ENCODE peak calls at places on chromosomes 16 and 17, in six cellular contexts. Q, R, H, C, D and M are unnamed samples.

GRCh38 chr16:85628651-85629050 is 15.5 kb downstream of the GSE1 start:
- DNase-seq in H (no peak), Q (no peak), C (no peak), D (no peak), R (no peak), M (no peak)

GRCh38 chr16:15682105-15682570 is 32.1 kb downstream of the NDE1 start:
- DNase-seq in C (peak), R (peak), Q (no peak), D (peak), H (peak), M (peak)

GRCh38 chr17:74704536-74704935 is 8.2 kb downstream of the CD300LF start:
- DNase-seq in Q (no peak), D (no peak), C (no peak), R (no peak), H (no peak), M (no peak)

GRCh38 chr16:85151603-85152413 is 39.5 kb upstream of the CIBAR2 start:
- DNase-seq in Q (peak), D (peak), H (peak), C (peak), R (peak), M (peak)

GRCh38 chr17:64442550-64442971 is 6.4 kb upstream of the MILR1 start:
- DNase-seq in R (no peak), H (no peak), Q (no peak), C (no peak), D (no peak), M (no peak)

GRCh38 chr17:5942687-5943086 is 127.5 kb upstream of the WSCD1 start:
- DNase-seq in R (no peak), Q (no peak), C (no peak), D (no peak), H (no peak), M (no peak)

GRCh38 chr16:17237350-17237944 is 233.3 kb downstream of the XYLT1 start:
- DNase-seq in H (no peak), C (no peak), Q (no peak), R (no peak), D (no peak), M (no peak)

GRCh38 chr17:61701978-61702377 is 111.0 kb upstream of the NACA2 start:
- DNase-seq in C (no peak), R (no peak), D (no peak), Q (no peak), H (no peak), M (no peak)

GRCh38 chr17:82388223-82388921 is 16.8 kb downstream of the UTS2R start:
- DNase-seq in D (no peak), R (no peak), Q (no peak), C (peak), H (peak), M (peak)

GRCh38 chr17:34580685-34581445 is 1.5 kb downstream of the TMEM132E start:
- DNase-seq in H (no peak), C (no peak), R (no peak), D (no peak), Q (no peak), M (peak)

GRCh38 chr16:78686601-78687000 is 587.1 kb downstream of the WWOX start:
- DNase-seq in C (no peak), D (no peak), H (no peak), Q (no peak), R (peak), M (no peak)

GRCh38 chr17:82303944-82304808 is 13.2 kb downstream of the CD7 start:
- DNase-seq in R (no peak), H (no peak), C (no peak), Q (peak), D (no peak), M (no peak)

GRCh38 chr16:14196011-14196410 is 124.9 kb downstream of the MRTFB start:
- DNase-seq in H (peak), C (no peak), R (no peak), Q (no peak), D (no peak), M (no peak)

GRCh38 chr17:43579570-43580140 is 33.5 kb upstream of the ETV4 start:
- DNase-seq in Q (no peak), C (peak), D (peak), H (no peak), R (no peak), M (peak)

GRCh38 chr16:85523602-85524364 is 89.3 kb upstream of the GSE1 start:
- DNase-seq in C (peak), Q (peak), H (no peak), R (no peak), D (no peak), M (no peak)

GRCh38 chr17:40097087-40097486 is 3.3 kb downstream of the NR1D1 start:
- DNase-seq in H (no peak), D (no peak), Q (no peak), R (no peak), C (no peak), M (no peak)

GRCh38 chr17:40099627-40100418 is 566 bp downstream of the NR1D1 start:
- DNase-seq in R (peak), Q (no peak), H (peak), D (no peak), C (no peak), M (peak)

GRCh38 chr17:40095944-40096791 is 4.2 kb downstream of the NR1D1 start:
- DNase-seq in R (peak), Q (no peak), C (peak), D (no peak), H (no peak), M (peak)

GRCh38 chr17:40098846-40099626 is 1.4 kb downstream of the NR1D1 start:
- DNase-seq in H (peak), C (peak), Q (peak), D (peak), R (peak), M (peak)

GRCh38 chr17:40097931-40098845 is 2.2 kb downstream of the NR1D1 start:
- DNase-seq in D (no peak), C (peak), H (peak), Q (peak), R (peak), M (peak)
- H3K4me3 ChIP-seq in D (peak), C (peak), H (peak), Q (peak), R (peak), M (peak)

GRCh38 chr17:69960755-69961154 is 114.3 kb upstream of the KCNJ16 start:
- DNase-seq in C (no peak), H (peak), D (no peak), R (peak), Q (peak), M (no peak)

GRCh38 chr17:69954241-69954933 is 120.6 kb upstream of the KCNJ16 start:
- DNase-seq in Q (no peak), C (no peak), R (no peak), D (no peak), H (no peak), M (no peak)

GRCh38 chr17:69961488-69962145 is 113.4 kb upstream of the KCNJ16 start:
- DNase-seq in R (no peak), Q (no peak), C (no peak), D (peak), H (peak), M (no peak)

DNA sequence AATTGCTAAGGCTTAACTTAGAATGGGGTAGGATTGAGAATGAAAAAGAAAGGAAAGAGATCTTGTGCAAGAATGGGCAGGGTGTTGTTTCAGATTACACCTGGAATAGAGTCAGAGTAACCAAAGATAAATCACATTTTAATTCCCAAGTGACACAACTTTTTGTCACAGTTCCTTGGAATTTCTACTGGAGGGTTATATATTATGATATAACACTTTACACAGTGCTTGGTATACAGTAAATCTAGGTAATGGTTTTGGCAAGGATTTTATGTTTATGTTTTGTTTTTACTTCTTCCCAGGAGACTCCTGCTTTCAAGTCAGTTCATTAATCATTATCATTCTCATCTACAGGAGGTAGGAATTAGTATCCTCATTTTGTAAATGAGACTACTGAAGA is 115.7 kb upstream of the KCNJ16 start:
- DNase-seq in D (no peak), H (no peak), Q (no peak), C (no peak), R (no peak), M (no peak)
- H3K4me3 ChIP-seq in D (no peak), H (no peak), Q (no peak), C (no peak), R (no peak), M (no peak)

DNA sequence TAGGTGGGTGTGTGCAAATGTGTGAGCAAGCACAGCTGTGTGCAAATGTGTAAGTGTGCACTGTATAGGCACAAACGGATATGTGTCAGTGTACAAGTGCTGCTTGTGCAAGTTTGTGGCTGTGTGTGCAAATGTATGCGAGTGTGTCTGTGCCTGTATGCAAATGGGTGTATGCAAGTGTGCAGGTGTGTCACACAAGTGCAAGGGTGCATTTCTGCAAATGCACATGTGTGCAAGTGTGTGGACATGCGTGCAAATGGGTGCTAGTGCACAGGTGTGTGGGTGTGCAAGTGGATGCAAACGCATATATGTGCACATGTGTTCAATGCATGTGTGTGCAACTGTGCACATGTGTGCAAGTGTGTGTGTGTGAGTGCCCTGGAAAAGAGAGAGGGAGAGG is 76.5 kb upstream of the TNRC6C start:
- DNase-seq in C (no peak), Q (peak), D (no peak), R (no peak), H (no peak), M (no peak)
- H3K4me3 ChIP-seq in C (no peak), Q (no peak), D (no peak), R (no peak), H (no peak), M (no peak)

GRCh38 chr17:77449908-77450741 is 309.4 kb downstream of the SEC14L1 start:
- DNase-seq in C (peak), D (no peak), H (peak), R (peak), Q (peak), M (peak)

GRCh38 chr17:77453613-77454559 is 313.1 kb downstream of the SEC14L1 start:
- DNase-seq in Q (peak), H (no peak), C (no peak), D (no peak), R (no peak), M (no peak)

GRCh38 chr17:77450742-77451270 is 310.0 kb downstream of the SEC14L1 start:
- DNase-seq in D (no peak), Q (no peak), R (no peak), C (no peak), H (no peak), M (no peak)

GRCh38 chr17:77451271-77451893 is 310.6 kb downstream of the SEC14L1 start:
- DNase-seq in C (peak), R (peak), Q (peak), D (no peak), H (peak), M (peak)

DNA sequence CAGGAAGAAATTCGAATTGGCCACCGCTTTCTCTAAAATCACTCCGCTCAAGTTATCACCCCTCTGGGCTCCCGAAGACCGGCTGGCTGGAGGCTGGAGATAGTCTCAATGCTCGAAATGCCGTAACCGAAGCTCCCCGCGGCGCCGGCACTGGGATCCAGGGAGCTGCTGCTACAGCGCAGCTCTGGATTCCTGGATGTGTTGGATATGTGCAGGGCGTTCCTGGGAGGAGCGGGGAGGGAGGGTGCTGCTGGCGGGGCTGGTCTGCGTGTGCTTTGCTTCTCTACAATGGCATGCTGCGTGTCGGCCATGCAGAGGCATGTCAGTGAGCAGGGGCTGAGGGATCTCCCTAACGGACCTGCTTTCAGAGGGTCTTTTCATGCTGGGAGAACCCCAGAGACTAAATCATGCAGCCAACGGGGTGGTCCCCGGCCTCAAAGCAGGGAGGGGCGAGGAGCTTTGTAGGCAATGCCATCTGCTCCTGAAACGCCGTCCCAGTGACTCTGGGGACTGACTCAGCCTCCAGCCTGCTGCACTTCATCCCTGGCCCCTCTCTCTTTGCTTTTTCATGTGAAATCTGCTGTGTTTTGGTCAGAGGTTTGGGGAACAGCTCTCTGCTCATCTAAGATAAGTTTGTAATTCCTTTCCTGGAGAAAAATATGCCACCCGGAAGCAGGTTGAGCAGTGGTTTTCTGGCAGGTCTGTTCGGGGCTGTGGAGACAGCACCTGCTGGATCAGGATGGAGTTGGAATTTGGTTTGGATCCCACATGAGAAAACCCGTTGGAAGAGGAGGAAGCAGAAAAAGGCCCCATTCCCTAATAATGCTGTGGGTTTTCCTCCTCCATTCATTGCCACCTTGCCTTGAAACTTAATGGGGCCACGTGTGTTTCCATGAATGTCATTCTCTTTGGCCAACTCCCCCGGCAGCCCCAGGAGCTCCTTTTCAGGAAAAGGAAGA is 311.4 kb downstream of the SEC14L1 start:
- DNase-seq in C (peak), Q (peak), H (peak), R (peak), D (no peak), M (peak)
- H3K4me3 ChIP-seq in C (peak), Q (peak), H (peak), R (peak), D (peak), M (peak)

DNA sequence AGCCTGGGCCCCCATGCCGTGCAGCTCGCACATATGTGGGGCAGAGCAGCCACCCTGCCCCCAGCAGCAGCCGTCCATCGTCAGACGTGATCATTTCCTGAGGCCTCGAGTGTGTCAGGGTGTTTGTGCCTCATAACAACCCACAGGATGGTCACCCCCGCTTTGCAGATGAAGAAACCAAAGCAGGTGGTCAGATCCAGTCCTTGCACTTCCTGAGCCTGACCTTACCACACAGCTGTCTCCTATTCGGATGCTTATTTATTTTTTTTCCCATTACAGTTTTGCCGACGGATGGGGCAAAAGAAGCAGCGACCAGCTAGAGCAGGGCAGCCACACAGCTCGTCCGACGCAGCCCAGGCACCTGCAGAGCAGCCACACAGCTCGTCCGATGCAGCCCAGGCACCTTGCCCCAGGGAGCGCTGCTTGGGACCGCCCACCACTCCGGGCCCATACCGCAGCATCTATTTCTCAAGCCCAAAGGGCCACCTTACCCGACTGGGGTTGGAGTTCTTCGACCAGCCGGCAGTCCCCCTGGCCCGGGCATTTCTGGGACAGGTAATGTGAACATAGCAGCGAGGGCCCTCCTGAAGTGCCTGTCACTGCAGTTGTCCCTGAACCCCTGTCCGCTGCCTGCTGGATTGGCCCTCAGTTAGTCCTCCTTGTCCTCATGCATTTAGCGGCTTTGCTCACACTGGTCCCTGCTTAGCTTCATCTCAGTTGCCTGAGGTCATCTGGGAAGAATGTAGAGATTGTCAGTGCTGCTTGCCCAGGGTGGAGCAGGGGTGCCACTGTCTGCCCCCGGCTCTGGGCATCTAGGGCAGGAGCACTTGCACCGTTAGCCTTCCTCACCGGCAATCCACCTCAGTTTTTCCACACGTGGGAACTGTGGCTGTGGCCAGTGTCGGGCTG is 1.4 kb downstream of the MPG start:
- DNase-seq in Q (no peak), H (no peak), D (no peak), R (no peak), C (peak), M (peak)
- H3K4me3 ChIP-seq in Q (peak), H (peak), D (peak), R (no peak), C (peak), M (peak)

DNA sequence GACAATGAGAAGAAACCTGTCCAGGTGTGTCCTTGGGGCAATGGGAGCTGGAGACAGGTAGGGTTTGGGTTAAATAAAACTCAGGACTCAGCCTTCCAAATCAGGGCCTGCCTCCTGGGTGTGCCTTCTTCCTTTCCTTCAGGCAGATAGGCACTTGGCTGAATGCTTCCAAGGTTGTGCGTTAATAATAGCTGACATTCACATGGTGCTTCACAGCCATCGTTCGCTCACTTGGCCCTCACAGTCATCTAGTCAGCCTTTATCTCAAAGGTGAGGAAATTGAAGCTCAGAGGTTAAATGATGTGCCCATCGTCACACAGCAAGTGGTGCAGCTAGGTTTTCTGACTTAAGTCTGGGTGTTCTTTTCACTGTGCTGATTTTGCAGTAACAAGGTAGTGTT is 9.5 kb downstream of the NFE2L1 start:
- DNase-seq in R (no peak), H (no peak), D (no peak), C (no peak), Q (no peak), M (no peak)
- H3K4me3 ChIP-seq in R (no peak), H (no peak), D (no peak), C (no peak), Q (no peak), M (no peak)

GRCh38 chr16:69057400-69058378 is 47.8 kb upstream of the HAS3 start:
- DNase-seq in R (no peak), Q (no peak), C (peak), H (peak), D (no peak), M (peak)
- H3K4me3 ChIP-seq in R (no peak), Q (no peak), C (no peak), H (no peak), D (no peak), M (no peak)